ENCODE peak calls at places on chromosomes 4 and X, in ten cellular contexts. S, F, X, L, U, R, H, T, A and E are unnamed samples.

GRCh38 chr4:73409978-73410588 is 6.0 kb downstream of the ALB start:
- DNase-seq in S (no peak), F (no peak), X (no peak), L (no peak), U (no peak), R (no peak), H (no peak), T (no peak), A (no peak), E (no peak)

GRCh38 chrX:21946925-21947641 is 6.6 kb downstream of the SMS start:
- DNase-seq in S (no peak), F (peak), X (peak), L (peak), U (peak), R (no peak), H (peak), T (no peak), A (no peak), E (no peak)

GRCh38 chrX:119667111-119667928 is 25.6 kb downstream of the SEPTIN6 start:
- DNase-seq in S (no peak), F (no peak), X (no peak), L (no peak), U (peak), R (no peak), H (no peak), T (no peak), A (no peak), E (no peak)

GRCh38 chr4:174334628-174335027 is 50.9 kb downstream of the CEP44 start:
- DNase-seq in S (no peak), F (no peak), X (peak), L (no peak), U (no peak), R (no peak), H (peak), T (no peak), A (no peak), E (no peak)

GRCh38 chrX:78658851-78659744 is at the start of gene RTL3:
- DNase-seq in S (no peak), F (peak), X (peak), L (peak), U (peak), R (no peak), H (peak), T (no peak), A (no peak), E (no peak)

GRCh38 chrX:16633754-16634153 is 16.2 kb upstream of the S100G start:
- DNase-seq in S (no peak), F (peak), X (no peak), L (no peak), U (peak), R (no peak), H (no peak), T (no peak), A (no peak), E (no peak)

GRCh38 chr4:165199722-165200121 is 7.6 kb upstream of the KLHL2 start:
- DNase-seq in S (no peak), F (peak), X (peak), L (peak), U (no peak), R (no peak), H (peak), T (no peak), A (peak), E (no peak)

GRCh38 chr4:7507381-7507780 is 72.7 kb upstream of the PSAPL1 start:
- DNase-seq in S (no peak), F (no peak), X (no peak), L (peak), U (no peak), R (no peak), H (no peak), T (no peak), A (no peak), E (no peak)

GRCh38 chr4:174099712-174100111 is 183.8 kb downstream of the FBXO8 start:
- DNase-seq in S (no peak), F (no peak), X (no peak), L (no peak), U (no peak), R (no peak), H (no peak), T (no peak), A (no peak), E (no peak)

GRCh38 chrX:154019633-154020499 is at the start of gene IRAK1:
- DNase-seq in S (no peak), F (peak), X (peak), L (peak), U (peak), R (peak), H (peak), T (peak), A (no peak), E (no peak)

GRCh38 chrX:125998432-125998831 is 167.7 kb downstream of the DCAF12L2 start:
- DNase-seq in S (no peak), F (no peak), X (peak), L (no peak), U (no peak), R (peak), H (peak), T (peak), A (no peak), E (no peak)

GRCh38 chr4:17347445-17347844 is 164.4 kb downstream of the QDPR start:
- DNase-seq in S (no peak), F (peak), X (peak), L (peak), U (peak), R (peak), H (peak), T (peak), A (no peak), E (no peak)

GRCh38 chr4:79366422-79366821 is 40.6 kb upstream of the NAA11 start:
- DNase-seq in S (no peak), F (no peak), X (no peak), L (no peak), U (no peak), R (no peak), H (no peak), T (no peak), A (no peak), E (no peak)

GRCh38 chr4:184193556-184194525 is 23.8 kb downstream of the ENPP6 start:
- DNase-seq in S (no peak), F (no peak), X (no peak), L (no peak), U (no peak), R (no peak), H (peak), T (no peak), A (no peak), E (no peak)

GRCh38 chr4:106421441-106422296 is 53.1 kb upstream of the GIMD1 start:
- DNase-seq in S (no peak), F (peak), X (peak), L (peak), U (peak), R (no peak), H (peak), T (peak), A (no peak), E (no peak)

GRCh38 chr4:106986486-106986885 is 49.6 kb downstream of the DKK2 start:
- DNase-seq in S (no peak), F (peak), X (peak), L (peak), U (no peak), R (no peak), H (peak), T (no peak), A (no peak), E (no peak)

GRCh38 chr4:89492476-89493110 is 185.0 kb upstream of the GPRIN3 start:
- DNase-seq in S (no peak), F (peak), X (peak), L (peak), U (peak), R (no peak), H (peak), T (no peak), A (no peak), E (no peak)

GRCh38 chrX:63932006-63932405 is 147.0 kb upstream of the ARHGEF9 start:
- DNase-seq in S (no peak), F (no peak), X (no peak), L (no peak), U (no peak), R (no peak), H (no peak), T (no peak), A (no peak), E (no peak)

GRCh38 chr4:138445098-138445497 is 202.9 kb upstream of the SLC7A11 start:
- DNase-seq in S (no peak), F (peak), X (no peak), L (peak), U (no peak), R (no peak), H (no peak), T (no peak), A (no peak), E (no peak)

GRCh38 chr4:74845834-74846233 is 51.5 kb upstream of the BTC start:
- DNase-seq in S (no peak), F (no peak), X (peak), L (no peak), U (no peak), R (no peak), H (peak), T (no peak), A (no peak), E (no peak)

GRCh38 chr4:54187148-54187547 is 41.9 kb upstream of the PDGFRA start:
- DNase-seq in S (no peak), F (no peak), X (no peak), L (no peak), U (peak), R (no peak), H (no peak), T (no peak), A (no peak), E (no peak)

GRCh38 chr4:125254111-125254510 is 60.6 kb upstream of the FAT4 start:
- DNase-seq in S (no peak), F (peak), X (peak), L (peak), U (peak), R (no peak), H (peak), T (no peak), A (no peak), E (no peak)

DNA sequence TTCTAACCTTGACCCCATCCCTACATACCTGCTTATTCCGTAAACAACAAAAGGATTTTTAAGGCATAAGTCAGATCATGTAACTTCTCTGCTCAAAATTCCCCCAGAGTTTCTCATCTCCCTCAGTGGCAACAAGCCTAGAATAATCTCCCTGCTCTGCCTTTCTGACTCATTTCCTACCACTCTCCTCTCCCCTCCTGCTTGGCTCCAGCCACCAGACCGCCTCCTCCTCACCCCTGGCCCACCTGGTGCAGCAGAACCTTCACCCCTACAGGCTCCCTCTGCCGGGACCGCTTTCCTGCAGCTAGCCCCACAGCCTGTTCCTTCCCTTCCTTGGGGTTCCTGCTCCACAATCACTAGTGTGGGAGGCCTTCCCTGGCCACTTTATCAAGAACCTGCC is 32.1 kb downstream of the TSPAN5 start:
- DNase-seq in S (no peak), F (peak), X (peak), L (peak), U (peak), R (no peak), H (peak), T (peak), A (no peak), E (no peak)
- TF ChIP-seq CTCF in S (no peak), F (peak), X (peak), L (no peak), U (peak), R (no peak), H (peak), T (no peak), A (no peak), E (no peak)

GRCh38 chrX:123854329-123854728 is 5.5 kb upstream of the XIAP start:
- DNase-seq in S (no peak), F (peak), X (no peak), L (peak), U (peak), R (no peak), H (peak), T (no peak), A (no peak), E (no peak)

GRCh38 chrX:123860506-123860840 is 620 bp downstream of the XIAP start:
- DNase-seq in S (no peak), F (peak), X (no peak), L (peak), U (no peak), R (peak), H (no peak), T (no peak), A (no peak), E (no peak)

GRCh38 chrX:123859409-123859827 is 435 bp upstream of the XIAP start:
- DNase-seq in S (peak), F (no peak), X (peak), L (no peak), U (no peak), R (peak), H (no peak), T (no peak), A (no peak), E (no peak)

GRCh38 chrX:123860983-123861382 is 1.1 kb downstream of the XIAP start:
- DNase-seq in S (no peak), F (peak), X (peak), L (no peak), U (peak), R (peak), H (peak), T (peak), A (no peak), E (no peak)

GRCh38 chrX:123859828-123860505 is at the start of gene XIAP:
- DNase-seq in S (peak), F (peak), X (peak), L (peak), U (peak), R (peak), H (peak), T (peak), A (peak), E (peak)
- TF ChIP-seq CTCF in S (no peak), F (no peak), X (peak), L (no peak), U (no peak), R (no peak), H (no peak), T (no peak), A (no peak), E (no peak)

DNA sequence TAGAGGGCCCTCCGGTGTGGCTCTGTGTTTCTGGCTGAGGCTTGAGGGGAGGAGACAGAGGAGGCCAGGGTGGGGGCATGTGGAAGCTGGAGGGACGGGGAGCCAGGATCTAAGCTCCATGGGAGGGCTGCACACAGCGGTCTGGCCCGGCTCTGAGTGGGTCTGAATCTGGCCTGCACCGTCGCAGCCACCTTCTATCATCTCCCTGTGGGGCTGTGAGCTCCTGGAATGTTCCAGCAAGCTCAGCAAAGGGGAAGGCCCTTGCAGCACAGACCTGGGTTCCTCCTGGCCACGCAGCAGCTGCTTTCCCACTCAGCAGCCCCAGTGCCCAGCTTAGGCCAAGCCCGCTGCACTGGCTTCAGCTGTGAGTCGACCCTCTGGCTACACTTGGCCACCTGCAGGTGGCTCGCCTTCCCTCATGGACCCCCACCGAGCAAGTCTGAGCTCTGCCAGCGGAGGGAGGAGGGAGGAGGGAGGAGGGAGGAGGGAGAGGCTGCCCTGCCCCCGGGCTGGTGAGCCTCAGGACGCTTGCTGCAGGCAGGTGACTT is 5.3 kb downstream of the NKX1-1 start:
- DNase-seq in S (no peak), F (no peak), X (no peak), L (no peak), U (no peak), R (no peak), H (no peak), T (no peak), A (no peak), E (no peak)
- TF ChIP-seq CTCF in S (no peak), F (no peak), X (no peak), L (no peak), U (no peak), R (no peak), H (no peak), T (no peak), A (no peak), E (no peak)

GRCh38 chrX:42175843-42176242 is 252.5 kb upstream of the CASK start:
- DNase-seq in S (no peak), F (no peak), X (no peak), L (no peak), U (no peak), R (no peak), H (no peak), T (no peak), A (no peak), E (no peak)

GRCh38 chrX:42176790-42177189 is 253.4 kb upstream of the CASK start:
- DNase-seq in S (no peak), F (no peak), X (no peak), L (no peak), U (no peak), R (no peak), H (no peak), T (no peak), A (no peak), E (no peak)
- TF ChIP-seq CTCF in S (no peak), F (no peak), X (no peak), L (no peak), U (no peak), R (no peak), H (no peak), T (no peak), A (no peak), E (no peak)